ENCODE peak calls at places on chromosomes 4 and X, in seven cellular contexts. One of them, this sample, is unnamed.

GRCh38 chr4:82713856-82714255 is 84.7 kb downstream of the SCD5 start:
- DNase-seq in H1: no peak
- DNase-seq in GM12878: no peak
- DNase-seq in suprapubic skin: no peak
- DNase-seq in stomach: no peak
- DNase-seq in HepG2: no peak
- DNase-seq in sigmoid colon: no peak
- DNase-seq in this sample: no peak

GRCh38 chrX:123087326-123087725 is 96.8 kb upstream of the GRIA3 start:
- DNase-seq in H1: no peak
- DNase-seq in GM12878: no peak
- DNase-seq in suprapubic skin: no peak
- DNase-seq in stomach: no peak
- DNase-seq in HepG2: peak
- DNase-seq in sigmoid colon: no peak
- DNase-seq in this sample: no peak

GRCh38 chr4:18406220-18406619 is 384.7 kb upstream of the LCORL start:
- DNase-seq in H1: no peak
- DNase-seq in GM12878: no peak
- DNase-seq in suprapubic skin: no peak
- DNase-seq in stomach: no peak
- DNase-seq in HepG2: no peak
- DNase-seq in sigmoid colon: no peak
- DNase-seq in this sample: no peak

GRCh38 chr4:76881375-76881774 is 16.6 kb downstream of the SOWAHB start:
- DNase-seq in H1: no peak
- DNase-seq in GM12878: no peak
- DNase-seq in suprapubic skin: no peak
- DNase-seq in stomach: no peak
- DNase-seq in HepG2: no peak
- DNase-seq in sigmoid colon: no peak
- DNase-seq in this sample: peak

GRCh38 chr4:82801910-82802521 is 3.4 kb upstream of the SCD5 start:
- DNase-seq in H1: no peak
- DNase-seq in GM12878: no peak
- DNase-seq in suprapubic skin: no peak
- DNase-seq in stomach: peak
- DNase-seq in HepG2: peak
- DNase-seq in sigmoid colon: no peak
- DNase-seq in this sample: no peak

GRCh38 chrX:21781525-21781924 is 23.6 kb upstream of the SMPX start:
- DNase-seq in H1: no peak
- DNase-seq in GM12878: no peak
- DNase-seq in suprapubic skin: no peak
- DNase-seq in stomach: no peak
- DNase-seq in HepG2: no peak
- DNase-seq in sigmoid colon: no peak
- DNase-seq in this sample: no peak

GRCh38 chr4:185774076-185774731 is 37.8 kb downstream of the SORBS2 start:
- DNase-seq in H1: no peak
- DNase-seq in GM12878: peak
- DNase-seq in suprapubic skin: no peak
- DNase-seq in stomach: no peak
- DNase-seq in HepG2: peak
- DNase-seq in sigmoid colon: no peak
- DNase-seq in this sample: no peak

GRCh38 chrX:129006491-129006890 is 516.8 kb downstream of the SMARCA1 start:
- DNase-seq in H1: no peak
- DNase-seq in GM12878: no peak
- DNase-seq in suprapubic skin: no peak
- DNase-seq in stomach: no peak
- DNase-seq in HepG2: no peak
- DNase-seq in sigmoid colon: no peak
- DNase-seq in this sample: no peak

GRCh38 chr4:138892483-138893386 is 122.8 kb upstream of the NOCT start:
- DNase-seq in H1: no peak
- DNase-seq in GM12878: no peak
- DNase-seq in suprapubic skin: no peak
- DNase-seq in stomach: no peak
- DNase-seq in HepG2: no peak
- DNase-seq in sigmoid colon: no peak
- DNase-seq in this sample: no peak

GRCh38 chr4:111776546-111776945 is 368.7 kb upstream of the FAM241A start:
- DNase-seq in H1: no peak
- DNase-seq in GM12878: no peak
- DNase-seq in suprapubic skin: no peak
- DNase-seq in stomach: no peak
- DNase-seq in HepG2: no peak
- DNase-seq in sigmoid colon: no peak
- DNase-seq in this sample: no peak

GRCh38 chrX:77298790-77299189 is 148.4 kb upstream of the FGF16 start:
- DNase-seq in H1: no peak
- DNase-seq in GM12878: no peak
- DNase-seq in suprapubic skin: no peak
- DNase-seq in stomach: no peak
- DNase-seq in HepG2: no peak
- DNase-seq in sigmoid colon: no peak
- DNase-seq in this sample: no peak

GRCh38 chrX:37905436-37906147 is 58.2 kb upstream of the DYNLT3 start:
- DNase-seq in H1: peak
- DNase-seq in GM12878: no peak
- DNase-seq in suprapubic skin: no peak
- DNase-seq in stomach: peak
- DNase-seq in HepG2: no peak
- DNase-seq in sigmoid colon: no peak
- DNase-seq in this sample: no peak

GRCh38 chr4:125432078-125432477 is 117.3 kb downstream of the FAT4 start:
- DNase-seq in H1: peak
- DNase-seq in GM12878: no peak
- DNase-seq in suprapubic skin: no peak
- DNase-seq in stomach: no peak
- DNase-seq in HepG2: peak
- DNase-seq in sigmoid colon: no peak
- DNase-seq in this sample: no peak

GRCh38 chr4:109559625-109559982 is 442 bp upstream of the MCUB start:
- DNase-seq in H1: no peak
- DNase-seq in GM12878: no peak
- DNase-seq in suprapubic skin: peak
- DNase-seq in stomach: no peak
- DNase-seq in HepG2: no peak
- DNase-seq in sigmoid colon: no peak
- DNase-seq in this sample: peak

GRCh38 chrX:331145-331771 is 12.7 kb upstream of the GTPBP6 start:
- DNase-seq in H1: no peak
- DNase-seq in GM12878: no peak
- DNase-seq in suprapubic skin: peak
- DNase-seq in stomach: no peak
- DNase-seq in HepG2: no peak
- DNase-seq in sigmoid colon: peak
- DNase-seq in this sample: no peak

GRCh38 chr4:156999175-156999517 is 27.5 kb upstream of the PDGFC start:
- DNase-seq in H1: no peak
- DNase-seq in GM12878: no peak
- DNase-seq in suprapubic skin: no peak
- DNase-seq in stomach: peak
- DNase-seq in HepG2: peak
- DNase-seq in sigmoid colon: no peak
- DNase-seq in this sample: peak

GRCh38 chr4:26065833-26066232 is 151.8 kb downstream of the SMIM20 start:
- DNase-seq in H1: no peak
- DNase-seq in GM12878: no peak
- DNase-seq in suprapubic skin: no peak
- DNase-seq in stomach: no peak
- DNase-seq in HepG2: no peak
- DNase-seq in sigmoid colon: no peak
- DNase-seq in this sample: no peak

GRCh38 chr4:125741825-125742452 is 427.2 kb downstream of the FAT4 start:
- DNase-seq in H1: no peak
- DNase-seq in GM12878: no peak
- DNase-seq in suprapubic skin: no peak
- DNase-seq in stomach: no peak
- DNase-seq in HepG2: peak
- DNase-seq in sigmoid colon: no peak
- DNase-seq in this sample: no peak

GRCh38 chr4:16707874-16708273 is 190.6 kb downstream of the LDB2 start:
- DNase-seq in H1: no peak
- DNase-seq in GM12878: no peak
- DNase-seq in suprapubic skin: no peak
- DNase-seq in stomach: no peak
- DNase-seq in HepG2: no peak
- DNase-seq in sigmoid colon: no peak
- DNase-seq in this sample: no peak

GRCh38 chr4:3879681-3880594 is 113.8 kb downstream of the ADRA2C start:
- DNase-seq in H1: no peak
- DNase-seq in GM12878: no peak
- DNase-seq in suprapubic skin: peak
- DNase-seq in stomach: peak
- DNase-seq in HepG2: no peak
- DNase-seq in sigmoid colon: no peak
- DNase-seq in this sample: no peak

GRCh38 chr4:142095886-142096605 is 459.7 kb downstream of the IL15 start:
- DNase-seq in H1: no peak
- DNase-seq in GM12878: no peak
- DNase-seq in suprapubic skin: no peak
- DNase-seq in stomach: no peak
- DNase-seq in HepG2: no peak
- DNase-seq in sigmoid colon: peak
- DNase-seq in this sample: no peak

GRCh38 chr4:173420324-173420752 is 21.4 kb upstream of the SCRG1 start:
- DNase-seq in H1: no peak
- DNase-seq in GM12878: no peak
- DNase-seq in suprapubic skin: no peak
- DNase-seq in stomach: no peak
- DNase-seq in HepG2: peak
- DNase-seq in sigmoid colon: no peak
- DNase-seq in this sample: no peak

GRCh38 chrX:10989386-10989785 is 121.7 kb upstream of the HCCS start:
- DNase-seq in H1: no peak
- DNase-seq in GM12878: no peak
- DNase-seq in suprapubic skin: no peak
- DNase-seq in stomach: no peak
- DNase-seq in HepG2: no peak
- DNase-seq in sigmoid colon: no peak
- DNase-seq in this sample: no peak

GRCh38 chr4:187811586-187811985 is 184.0 kb upstream of the ZFP42 start:
- DNase-seq in H1: no peak
- DNase-seq in GM12878: no peak
- DNase-seq in suprapubic skin: no peak
- DNase-seq in stomach: no peak
- DNase-seq in HepG2: no peak
- DNase-seq in sigmoid colon: no peak
- DNase-seq in this sample: no peak

GRCh38 chrX:107894038-107894437 is 68.4 kb downstream of the MID2 start:
- DNase-seq in H1: no peak
- DNase-seq in GM12878: peak
- DNase-seq in suprapubic skin: no peak
- DNase-seq in stomach: no peak
- DNase-seq in HepG2: peak
- DNase-seq in sigmoid colon: no peak
- DNase-seq in this sample: no peak

GRCh38 chr4:183362036-183362435 is 39.8 kb upstream of the CLDN24 start:
- DNase-seq in H1: no peak
- DNase-seq in GM12878: no peak
- DNase-seq in suprapubic skin: no peak
- DNase-seq in stomach: no peak
- DNase-seq in HepG2: no peak
- DNase-seq in sigmoid colon: no peak
- DNase-seq in this sample: no peak

DNA sequence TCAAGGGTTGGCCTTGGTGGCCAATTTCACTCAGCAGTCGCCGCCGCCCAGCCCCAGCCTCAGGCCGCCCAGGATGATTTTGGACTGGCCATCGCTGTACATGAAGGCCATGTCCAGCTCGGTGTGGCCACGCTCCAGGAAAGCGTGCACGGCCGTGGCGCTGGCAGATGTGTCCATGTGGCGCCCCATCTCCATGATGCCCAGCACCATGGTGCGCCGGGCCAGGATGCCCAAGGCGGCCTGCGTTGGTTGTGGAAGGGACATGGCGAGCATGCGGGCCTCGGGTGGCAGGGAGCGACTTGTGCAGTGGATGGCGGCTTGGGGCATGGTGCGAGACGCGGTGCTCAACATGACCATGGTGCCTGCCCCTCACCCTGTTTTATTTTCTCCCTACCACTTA is 55.4 kb downstream of the ZCCHC12 start:
- DNase-seq in H1: no peak
- DNase-seq in GM12878: no peak
- DNase-seq in suprapubic skin: no peak
- DNase-seq in stomach: no peak
- DNase-seq in HepG2: no peak
- DNase-seq in sigmoid colon: no peak
- DNase-seq in this sample: no peak
- TF ChIP-seq POLR2AphosphoS5 in H1: no peak
- TF ChIP-seq POLR2AphosphoS5 in GM12878: no peak
- TF ChIP-seq POLR2AphosphoS5 in suprapubic skin: no peak
- TF ChIP-seq POLR2AphosphoS5 in stomach: no peak
- TF ChIP-seq POLR2AphosphoS5 in HepG2: no peak
- TF ChIP-seq POLR2AphosphoS5 in sigmoid colon: no peak
- TF ChIP-seq POLR2AphosphoS5 in this sample: no peak

GRCh38 chr4:47485047-47485692 is at the start of gene ATP10D:
- DNase-seq in H1: peak
- DNase-seq in GM12878: peak
- DNase-seq in suprapubic skin: peak
- DNase-seq in stomach: peak
- DNase-seq in HepG2: peak
- DNase-seq in sigmoid colon: peak
- DNase-seq in this sample: peak
- TF ChIP-seq EP300 in H1: peak
- TF ChIP-seq EP300 in GM12878: peak
- TF ChIP-seq EP300 in suprapubic skin: no peak
- TF ChIP-seq EP300 in stomach: no peak
- TF ChIP-seq EP300 in HepG2: no peak
- TF ChIP-seq EP300 in sigmoid colon: no peak
- TF ChIP-seq EP300 in this sample: no peak

GRCh38 chr4:80197132-80197573 is at the start of gene PRDM8:
- DNase-seq in H1: no peak
- DNase-seq in GM12878: no peak
- DNase-seq in suprapubic skin: no peak
- DNase-seq in stomach: no peak
- DNase-seq in HepG2: no peak
- DNase-seq in sigmoid colon: peak
- DNase-seq in this sample: no peak
- TF ChIP-seq POLR2AphosphoS5 in H1: no peak
- TF ChIP-seq POLR2AphosphoS5 in GM12878: no peak
- TF ChIP-seq POLR2AphosphoS5 in suprapubic skin: no peak
- TF ChIP-seq POLR2AphosphoS5 in stomach: no peak
- TF ChIP-seq POLR2AphosphoS5 in HepG2: no peak
- TF ChIP-seq POLR2AphosphoS5 in sigmoid colon: peak
- TF ChIP-seq POLR2AphosphoS5 in this sample: no peak

GRCh38 chr4:148808416-148808815 is 366.2 kb upstream of the NR3C2 start:
- DNase-seq in H1: no peak
- DNase-seq in GM12878: no peak
- DNase-seq in suprapubic skin: no peak
- DNase-seq in stomach: no peak
- DNase-seq in HepG2: no peak
- DNase-seq in sigmoid colon: no peak
- DNase-seq in this sample: no peak

GRCh38 chr4:148810461-148810860 is 368.2 kb upstream of the NR3C2 start:
- DNase-seq in H1: no peak
- DNase-seq in GM12878: no peak
- DNase-seq in suprapubic skin: no peak
- DNase-seq in stomach: no peak
- DNase-seq in HepG2: no peak
- DNase-seq in sigmoid colon: no peak
- DNase-seq in this sample: no peak

GRCh38 chr4:148813289-148813688 is 371.1 kb upstream of the NR3C2 start:
- DNase-seq in H1: no peak
- DNase-seq in GM12878: no peak
- DNase-seq in suprapubic skin: no peak
- DNase-seq in stomach: no peak
- DNase-seq in HepG2: no peak
- DNase-seq in sigmoid colon: no peak
- DNase-seq in this sample: no peak

GRCh38 chr4:148814030-148814429 is 371.8 kb upstream of the NR3C2 start:
- DNase-seq in H1: no peak
- DNase-seq in GM12878: no peak
- DNase-seq in suprapubic skin: no peak
- DNase-seq in stomach: peak
- DNase-seq in HepG2: no peak
- DNase-seq in sigmoid colon: no peak
- DNase-seq in this sample: no peak
- TF ChIP-seq EP300 in H1: no peak
- TF ChIP-seq EP300 in GM12878: no peak
- TF ChIP-seq EP300 in suprapubic skin: no peak
- TF ChIP-seq EP300 in stomach: no peak
- TF ChIP-seq EP300 in HepG2: no peak
- TF ChIP-seq EP300 in sigmoid colon: no peak
- TF ChIP-seq EP300 in this sample: no peak